ENCODE peak calls at places on chromosomes 16 and 17, in five cellular contexts. D is A549, A is H1, Y is HCT116, F is IMR-90. U is an unnamed sample.

GRCh38 chr17:1509255-1509943 is 7.0 kb downstream of the INPP5K start:
- DNase-seq in D (no peak), A (no peak), Y (no peak), F (no peak), U (no peak)

GRCh38 chr17:57601328-57601727 is 143.8 kb downstream of the CCDC182 start:
- DNase-seq in D (no peak), A (no peak), Y (no peak), F (no peak), U (no peak)

GRCh38 chr17:31696184-31696602 is 162.9 kb downstream of the COPRS start:
- DNase-seq in D (no peak), A (peak), Y (no peak), F (peak), U (peak)

GRCh38 chr16:57884655-57885133 is 82.4 kb upstream of the KIFC3 start:
- DNase-seq in D (no peak), A (peak), Y (no peak), F (no peak), U (no peak)

GRCh38 chr17:2892305-2892971 is 96.2 kb downstream of the RAP1GAP2 start:
- DNase-seq in D (peak), A (no peak), Y (peak), F (peak), U (peak)

GRCh38 chr17:1606352-1606985 is 22.2 kb downstream of the SLC43A2 start:
- DNase-seq in D (no peak), A (no peak), Y (no peak), F (no peak), U (no peak)

GRCh38 chr16:14088155-14088753 is 17.1 kb downstream of the MRTFB start:
- DNase-seq in D (no peak), A (no peak), Y (no peak), F (no peak), U (no peak)

GRCh38 chr16:10981697-10982216 is 37.4 kb downstream of the CLEC16A start:
- DNase-seq in D (peak), A (peak), Y (peak), F (no peak), U (peak)

GRCh38 chr16:8229011-8229520 is 361.2 kb downstream of the TMEM114 start:
- DNase-seq in D (no peak), A (no peak), Y (no peak), F (no peak), U (no peak)

GRCh38 chr16:79278506-79278905 is 322.0 kb downstream of the MAF start:
- DNase-seq in D (no peak), A (no peak), Y (no peak), F (no peak), U (no peak)

GRCh38 chr16:57720142-57720575 is 15.4 kb upstream of the KATNB1 start:
- DNase-seq in D (peak), A (peak), Y (no peak), F (peak), U (peak)

GRCh38 chr17:36594626-36595401 is 3.1 kb downstream of the DHRS11 start:
- DNase-seq in D (no peak), A (no peak), Y (no peak), F (no peak), U (no peak)

GRCh38 chr16:4847774-4848587 is 700 bp downstream of the UBN1 start:
- DNase-seq in D (peak), A (no peak), Y (no peak), F (peak), U (peak)

GRCh38 chr17:3893003-3893719 is at the start of gene CAMKK1:
- DNase-seq in D (peak), A (peak), Y (peak), F (peak), U (peak)

GRCh38 chr17:4417129-4417667 is 16.5 kb upstream of the SPNS3 start:
- DNase-seq in D (no peak), A (no peak), Y (no peak), F (no peak), U (no peak)

GRCh38 chr16:3215601-3216262 is 19.2 kb downstream of the ZNF200 start:
- DNase-seq in D (no peak), A (no peak), Y (no peak), F (no peak), U (no peak)

GRCh38 chr16:82231021-82231787 is 61.2 kb upstream of the MPHOSPH6 start:
- DNase-seq in D (no peak), A (no peak), Y (no peak), F (no peak), U (no peak)

GRCh38 chr17:75876190-75876937 is 2.0 kb downstream of the TRIM47 start:
- DNase-seq in D (peak), A (peak), Y (peak), F (no peak), U (peak)

GRCh38 chr17:63688396-63689020 is 11.4 kb downstream of the LIMD2 start:
- DNase-seq in D (no peak), A (no peak), Y (no peak), F (no peak), U (no peak)

GRCh38 chr17:17416007-17416399 is 60.8 kb upstream of the MED9 start:
- DNase-seq in D (peak), A (no peak), Y (peak), F (peak), U (peak)

GRCh38 chr16:48817032-48817431 is 207.1 kb upstream of the N4BP1 start:
- DNase-seq in D (no peak), A (no peak), Y (no peak), F (no peak), U (no peak)

GRCh38 chr16:88886915-88887521 is 20.6 kb upstream of the PABPN1L start:
- DNase-seq in D (no peak), A (no peak), Y (no peak), F (peak), U (no peak)

GRCh38 chr17:16912021-16912962 is 59.6 kb downstream of the TNFRSF13B start:
- DNase-seq in D (no peak), A (peak), Y (no peak), F (no peak), U (no peak)

GRCh38 chr17:2402517-2402916 is 1.7 kb upstream of the MNT start:
- DNase-seq in D (no peak), A (no peak), Y (no peak), F (no peak), U (no peak)

GRCh38 chr16:12455287-12455798 is 348.3 kb downstream of the CPPED1 start:
- DNase-seq in D (peak), A (peak), Y (peak), F (peak), U (peak)

GRCh38 chr16:21638573-21638975 is 13.8 kb downstream of the IGSF6 start:
- DNase-seq in D (no peak), A (no peak), Y (no peak), F (peak), U (no peak)

GRCh38 chr17:67245073-67245693 is at the start of gene HELZ:
- DNase-seq in D (peak), A (peak), Y (peak), F (peak), U (peak)

GRCh38 chr17:59830846-59831486 is 61.8 kb downstream of the TUBD1 start:
- DNase-seq in D (peak), A (no peak), Y (no peak), F (no peak), U (no peak)

GRCh38 chr16:66741131-66741900 is 10.1 kb downstream of the DYNC1LI2 start:
- DNase-seq in D (peak), A (no peak), Y (peak), F (peak), U (peak)

GRCh38 chr16:9119795-9120194 is 28.4 kb downstream of the HAPSTR1 start:
- DNase-seq in D (peak), A (no peak), Y (no peak), F (peak), U (no peak)

GRCh38 chr16:31347445-31347844 is 7.5 kb upstream of the ITGAX start:
- DNase-seq in D (no peak), A (no peak), Y (no peak), F (no peak), U (no peak)

GRCh38 chr17:77501101-77501566 is 360.4 kb downstream of the SEC14L1 start:
- DNase-seq in D (peak), A (no peak), Y (no peak), F (no peak), U (peak)

GRCh38 chr17:142102-142661 is 4.8 kb downstream of the SCGB1C2 start:
- DNase-seq in D (peak), A (no peak), Y (peak), F (peak), U (peak)

GRCh38 chr16:4521971-4522623 is 16.5 kb downstream of the CDIP1 start:
- DNase-seq in D (no peak), A (peak), Y (no peak), F (no peak), U (peak)

GRCh38 chr16:29664133-29664912 is 1.3 kb downstream of the SPN start:
- DNase-seq in D (no peak), A (no peak), Y (no peak), F (no peak), U (no peak)

GRCh38 chr17:1511290-1511689 is 5.1 kb downstream of the INPP5K start:
- DNase-seq in D (no peak), A (no peak), Y (no peak), F (no peak), U (no peak)

GRCh38 chr16:67847064-67847861 is at the start of gene CENPT:
- DNase-seq in D (peak), A (peak), Y (no peak), F (peak), U (peak)

GRCh38 chr17:54992797-54993639 is 24.5 kb downstream of the STXBP4 start:
- DNase-seq in D (peak), A (no peak), Y (peak), F (peak), U (peak)
- TF ChIP-seq RAD21 in D (peak), A (peak), Y (peak), F (peak), U (peak)

DNA sequence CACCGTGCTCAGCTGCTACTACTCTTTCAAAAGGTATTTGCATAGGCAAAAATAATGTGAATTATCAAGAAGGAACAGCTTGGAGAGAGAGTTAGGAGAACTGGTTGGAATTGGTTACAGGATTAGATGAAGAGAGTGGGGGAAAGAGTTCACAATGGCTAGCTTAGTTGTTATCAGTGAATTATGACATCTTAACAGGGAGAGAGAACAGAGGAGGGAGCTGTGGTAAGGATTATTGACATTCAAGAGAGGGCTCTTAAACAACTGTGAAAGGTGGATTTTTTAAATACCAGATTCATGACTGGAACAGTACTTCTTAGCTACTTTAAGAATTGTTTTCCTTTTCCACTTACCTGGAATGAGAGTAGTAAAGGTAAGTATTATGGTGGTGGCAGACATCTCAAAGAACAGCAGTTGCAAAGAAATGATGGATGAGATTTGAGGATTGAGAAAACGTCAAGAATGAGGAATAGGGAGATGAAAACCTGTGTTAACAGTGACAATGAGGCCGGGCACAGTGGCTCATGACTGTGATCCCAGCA is 43.9 kb upstream of the SLC5A11 start:
- DNase-seq in D (no peak), A (no peak), Y (no peak), F (peak), U (no peak)
- TF ChIP-seq RAD21 in D (no peak), A (no peak), Y (no peak), F (no peak), U (no peak)

DNA sequence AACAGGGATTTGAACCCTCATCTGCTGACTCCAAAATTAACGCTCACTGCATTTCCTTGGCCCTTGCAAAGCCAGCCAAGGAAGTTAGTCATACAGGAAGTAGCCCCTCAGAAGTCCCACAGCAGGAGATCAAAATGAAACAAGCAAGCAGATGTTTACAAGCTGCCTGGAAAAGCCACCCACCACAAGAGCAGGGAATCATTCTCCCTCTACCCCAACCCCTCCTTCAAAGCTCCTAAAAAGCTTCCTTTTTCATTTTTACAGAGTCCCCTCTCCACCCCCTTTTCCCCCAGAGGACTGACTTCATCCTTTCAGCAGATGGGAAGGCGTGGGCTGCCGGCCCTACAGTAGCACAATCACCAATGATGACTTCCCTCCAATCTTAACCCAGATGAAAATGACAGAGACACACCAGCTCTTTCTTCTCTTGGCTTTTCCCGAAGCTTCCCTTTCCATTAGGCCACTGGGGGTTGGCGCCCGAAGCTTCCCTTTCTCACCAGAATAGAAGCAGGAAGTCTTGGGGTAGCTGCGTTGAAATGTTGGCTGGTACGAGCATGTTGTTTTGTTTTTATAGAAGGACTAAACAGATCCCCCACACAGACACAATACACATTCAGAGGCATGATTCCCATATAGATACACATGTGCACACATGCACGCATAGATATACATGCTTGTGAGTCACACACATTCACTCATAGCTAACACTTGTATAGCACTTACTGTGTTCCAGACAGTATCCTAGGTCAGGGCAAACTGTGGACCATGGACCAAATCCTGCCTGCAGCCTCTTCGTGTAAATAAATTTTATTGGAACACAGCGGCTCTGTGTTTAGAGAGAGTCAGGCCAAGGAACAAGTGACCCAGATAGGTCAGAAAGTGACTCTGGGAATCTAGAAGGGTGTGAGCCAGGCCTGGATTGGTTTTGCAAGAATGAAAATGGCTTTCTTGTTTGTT is 17.4 kb downstream of the ITPRIPL2 start:
- DNase-seq in D (peak), A (no peak), Y (no peak), F (peak), U (no peak)
- TF ChIP-seq RAD21 in D (no peak), A (no peak), Y (no peak), F (no peak), U (no peak)

GRCh38 chr17:58760248-58760647 is 4.6 kb downstream of the PPM1E start:
- DNase-seq in D (no peak), A (no peak), Y (no peak), F (no peak), U (no peak)
- TF ChIP-seq RAD21 in D (no peak), A (no peak), Y (no peak), F (no peak), U (no peak)